ENCODE peak calls at places on chromosomes 2 and 18, in eight cellular contexts. J is stimulated activated effector memory CD8-positive, alpha-beta T cell treated with anti-CD3 and anti-CD28 coated beads, Interleukin-12 subunit alpha, Interleukin-12 subunit beta, amount 100 ng/mL, for 72 hours; P is upper lobe of left lung; E is right cardiac atrium; Y is activated naive CD8-positive, alpha-beta T cell treated with anti-CD3 and anti-CD28 coated beads, Interleukin-2, amount 10 ng/mL, durations not matched to agents 7 days and 5 days; Q is activated T-cell treated with anti-CD3 and anti-CD28 coated beads, Interleukin-2, amount 50 U/mL, for 4 hours; C is heart left ventricle; X is sciatic nerve. B is an unnamed sample.

GRCh38 chr18:62729487-62730386 is 14.4 kb downstream of the PHLPP1 start:
- ATAC-seq in Q (no peak), Y (no peak), J (no peak), P (no peak), X (no peak), C (no peak), E (no peak), B (no peak)

GRCh38 chr2:156356006-156356764 is 23.7 kb upstream of the NR4A2 start:
- ATAC-seq in E (no peak), C (no peak), Y (no peak), Q (no peak), P (no peak), X (no peak), J (no peak), B (peak)

GRCh38 chr2:226874749-226875148 is 38.9 kb downstream of the RHBDD1 start:
- ATAC-seq in C (no peak), Y (no peak), P (no peak), J (no peak), E (no peak), Q (no peak), X (no peak), B (no peak)

GRCh38 chr2:120486946-120487345 is 141.0 kb downstream of the INHBB start:
- ATAC-seq in E (no peak), Y (no peak), C (no peak), Q (no peak), X (no peak), J (no peak), P (no peak), B (peak)

GRCh38 chr18:76909418-76909817 is 87.1 kb downstream of the ZNF236 start:
- ATAC-seq in Y (no peak), Q (no peak), P (no peak), E (no peak), J (no peak), X (no peak), C (peak), B (no peak)

GRCh38 chr2:47782557-47783490 is at the start of gene MSH6:
- ATAC-seq in X (peak), C (peak), E (peak), P (peak), Y (peak), Q (peak), J (peak), B (peak)

GRCh38 chr2:41409328-41409727 is 638.5 kb upstream of the PKDCC start:
- ATAC-seq in Y (no peak), C (no peak), J (no peak), X (no peak), E (no peak), Q (no peak), P (no peak), B (no peak)

GRCh38 chr2:220871909-220872308 is 700.2 kb downstream of the EPHA4 start:
- ATAC-seq in C (no peak), P (no peak), E (no peak), X (no peak), J (no peak), Y (no peak), Q (no peak), B (peak)

GRCh38 chr2:193141-193552 is 70.7 kb downstream of the SH3YL1 start:
- ATAC-seq in P (peak), Q (peak), X (no peak), C (no peak), E (no peak), Y (no peak), J (peak), B (peak)

GRCh38 chr2:28367667-28368416 is 24.8 kb upstream of the FOSL2 start:
- ATAC-seq in X (no peak), P (no peak), J (no peak), Q (no peak), C (no peak), Y (no peak), E (no peak), B (peak)

GRCh38 chr2:169050476-169051240 is 18.7 kb upstream of the DHRS9 start:
- ATAC-seq in C (no peak), J (no peak), E (no peak), X (no peak), P (no peak), Y (no peak), Q (no peak), B (peak)

GRCh38 chr2:42249887-42250286 is 80.7 kb downstream of the EML4 start:
- ATAC-seq in C (peak), P (peak), Q (no peak), Y (no peak), J (no peak), E (peak), X (no peak), B (peak)